ENCODE peak calls at places on chromosomes 7 and 10, in seven cellular contexts. One of them, this sample, is unnamed.

GRCh38 chr7:134669845-134670373 is 23.3 kb downstream of the BPGM start:
- DNase-seq in GM23248: peak
- DNase-seq in amniotic stem cell: peak
- DNase-seq in activated CD4-positive, alpha-beta T cell treated with anti-CD3 and anti-CD28 coated beads, Interleukin-2, amount 50 U/mL, for 24 hours: peak
- DNase-seq in brain microvascular endothelial cell: peak
- DNase-seq in hippocampal formation: no peak
- DNase-seq in lower leg skin: no peak
- DNase-seq in this sample: no peak

GRCh38 chr10:124928084-124928483 is 13.8 kb upstream of the ZRANB1 start:
- DNase-seq in activated CD4-positive, alpha-beta T cell treated with anti-CD3 and anti-CD28 coated beads, Interleukin-2, amount 50 U/mL, for 24 hours: no peak
- DNase-seq in amniotic stem cell: no peak
- DNase-seq in GM23248: no peak
- DNase-seq in lower leg skin: no peak
- DNase-seq in brain microvascular endothelial cell: no peak
- DNase-seq in hippocampal formation: no peak
- DNase-seq in this sample: no peak

GRCh38 chr7:4667776-4668509 is 14.2 kb upstream of the FOXK1 start:
- DNase-seq in brain microvascular endothelial cell: peak
- DNase-seq in lower leg skin: no peak
- DNase-seq in activated CD4-positive, alpha-beta T cell treated with anti-CD3 and anti-CD28 coated beads, Interleukin-2, amount 50 U/mL, for 24 hours: no peak
- DNase-seq in hippocampal formation: no peak
- DNase-seq in GM23248: peak
- DNase-seq in amniotic stem cell: peak
- DNase-seq in this sample: no peak

GRCh38 chr10:59003203-59003602 is 173.2 kb upstream of the PHYHIPL start:
- DNase-seq in brain microvascular endothelial cell: no peak
- DNase-seq in GM23248: no peak
- DNase-seq in lower leg skin: no peak
- DNase-seq in hippocampal formation: no peak
- DNase-seq in activated CD4-positive, alpha-beta T cell treated with anti-CD3 and anti-CD28 coated beads, Interleukin-2, amount 50 U/mL, for 24 hours: no peak
- DNase-seq in amniotic stem cell: no peak
- DNase-seq in this sample: no peak

GRCh38 chr10:31520982-31521381 is 202.0 kb downstream of the ZEB1 start:
- DNase-seq in brain microvascular endothelial cell: no peak
- DNase-seq in hippocampal formation: no peak
- DNase-seq in GM23248: no peak
- DNase-seq in amniotic stem cell: no peak
- DNase-seq in lower leg skin: no peak
- DNase-seq in activated CD4-positive, alpha-beta T cell treated with anti-CD3 and anti-CD28 coated beads, Interleukin-2, amount 50 U/mL, for 24 hours: no peak
- DNase-seq in this sample: no peak

GRCh38 chr7:102146989-102147388 is 139.7 kb upstream of the SH2B2 start:
- DNase-seq in brain microvascular endothelial cell: no peak
- DNase-seq in lower leg skin: no peak
- DNase-seq in hippocampal formation: no peak
- DNase-seq in amniotic stem cell: no peak
- DNase-seq in GM23248: no peak
- DNase-seq in activated CD4-positive, alpha-beta T cell treated with anti-CD3 and anti-CD28 coated beads, Interleukin-2, amount 50 U/mL, for 24 hours: no peak
- DNase-seq in this sample: no peak

GRCh38 chr7:103870664-103871063 is 118.8 kb downstream of the RELN start:
- DNase-seq in amniotic stem cell: no peak
- DNase-seq in brain microvascular endothelial cell: no peak
- DNase-seq in lower leg skin: no peak
- DNase-seq in GM23248: no peak
- DNase-seq in activated CD4-positive, alpha-beta T cell treated with anti-CD3 and anti-CD28 coated beads, Interleukin-2, amount 50 U/mL, for 24 hours: no peak
- DNase-seq in hippocampal formation: no peak
- DNase-seq in this sample: no peak

GRCh38 chr7:98868450-98868849 is 1.4 kb downstream of the TMEM130 start:
- DNase-seq in amniotic stem cell: no peak
- DNase-seq in hippocampal formation: no peak
- DNase-seq in activated CD4-positive, alpha-beta T cell treated with anti-CD3 and anti-CD28 coated beads, Interleukin-2, amount 50 U/mL, for 24 hours: no peak
- DNase-seq in brain microvascular endothelial cell: no peak
- DNase-seq in lower leg skin: no peak
- DNase-seq in GM23248: no peak
- DNase-seq in this sample: no peak

GRCh38 chr7:28013019-28013418 is 167.6 kb downstream of the JAZF1 start:
- DNase-seq in activated CD4-positive, alpha-beta T cell treated with anti-CD3 and anti-CD28 coated beads, Interleukin-2, amount 50 U/mL, for 24 hours: no peak
- DNase-seq in GM23248: no peak
- DNase-seq in lower leg skin: no peak
- DNase-seq in amniotic stem cell: no peak
- DNase-seq in brain microvascular endothelial cell: no peak
- DNase-seq in hippocampal formation: no peak
- DNase-seq in this sample: no peak

GRCh38 chr10:61642073-61642637 is 20.6 kb upstream of the CABCOCO1 start:
- DNase-seq in amniotic stem cell: no peak
- DNase-seq in hippocampal formation: no peak
- DNase-seq in brain microvascular endothelial cell: no peak
- DNase-seq in lower leg skin: no peak
- DNase-seq in activated CD4-positive, alpha-beta T cell treated with anti-CD3 and anti-CD28 coated beads, Interleukin-2, amount 50 U/mL, for 24 hours: no peak
- DNase-seq in GM23248: peak
- DNase-seq in this sample: no peak

GRCh38 chr10:44780461-44780860 is 130.7 kb upstream of the TMEM72 start:
- DNase-seq in brain microvascular endothelial cell: no peak
- DNase-seq in amniotic stem cell: no peak
- DNase-seq in activated CD4-positive, alpha-beta T cell treated with anti-CD3 and anti-CD28 coated beads, Interleukin-2, amount 50 U/mL, for 24 hours: no peak
- DNase-seq in hippocampal formation: peak
- DNase-seq in GM23248: no peak
- DNase-seq in lower leg skin: no peak
- DNase-seq in this sample: no peak

GRCh38 chr7:112898432-112899290 is 108.5 kb upstream of the TMEM168 start:
- DNase-seq in amniotic stem cell: peak
- DNase-seq in lower leg skin: peak
- DNase-seq in GM23248: peak
- DNase-seq in hippocampal formation: no peak
- DNase-seq in activated CD4-positive, alpha-beta T cell treated with anti-CD3 and anti-CD28 coated beads, Interleukin-2, amount 50 U/mL, for 24 hours: peak
- DNase-seq in brain microvascular endothelial cell: peak
- DNase-seq in this sample: peak

GRCh38 chr10:25615926-25616325 is 318.1 kb upstream of the MYO3A start:
- DNase-seq in amniotic stem cell: no peak
- DNase-seq in activated CD4-positive, alpha-beta T cell treated with anti-CD3 and anti-CD28 coated beads, Interleukin-2, amount 50 U/mL, for 24 hours: no peak
- DNase-seq in hippocampal formation: no peak
- DNase-seq in lower leg skin: no peak
- DNase-seq in GM23248: no peak
- DNase-seq in brain microvascular endothelial cell: no peak
- DNase-seq in this sample: no peak

GRCh38 chr7:468141-468540 is 51.5 kb downstream of the PDGFA start:
- DNase-seq in GM23248: no peak
- DNase-seq in lower leg skin: no peak
- DNase-seq in hippocampal formation: no peak
- DNase-seq in amniotic stem cell: no peak
- DNase-seq in activated CD4-positive, alpha-beta T cell treated with anti-CD3 and anti-CD28 coated beads, Interleukin-2, amount 50 U/mL, for 24 hours: no peak
- DNase-seq in brain microvascular endothelial cell: no peak
- DNase-seq in this sample: no peak

GRCh38 chr10:124717911-124718734 is 26.1 kb downstream of the FAM53B start:
- DNase-seq in lower leg skin: no peak
- DNase-seq in hippocampal formation: peak
- DNase-seq in GM23248: no peak
- DNase-seq in amniotic stem cell: no peak
- DNase-seq in activated CD4-positive, alpha-beta T cell treated with anti-CD3 and anti-CD28 coated beads, Interleukin-2, amount 50 U/mL, for 24 hours: peak
- DNase-seq in brain microvascular endothelial cell: no peak
- DNase-seq in this sample: no peak

GRCh38 chr7:29818308-29818707 is 12.0 kb downstream of the WIPF3 start:
- DNase-seq in hippocampal formation: no peak
- DNase-seq in amniotic stem cell: no peak
- DNase-seq in activated CD4-positive, alpha-beta T cell treated with anti-CD3 and anti-CD28 coated beads, Interleukin-2, amount 50 U/mL, for 24 hours: no peak
- DNase-seq in GM23248: no peak
- DNase-seq in brain microvascular endothelial cell: no peak
- DNase-seq in lower leg skin: no peak
- DNase-seq in this sample: no peak

GRCh38 chr10:48253970-48254657 is 20.4 kb downstream of the FRMPD2 start:
- DNase-seq in hippocampal formation: no peak
- DNase-seq in lower leg skin: no peak
- DNase-seq in brain microvascular endothelial cell: peak
- DNase-seq in GM23248: peak
- DNase-seq in activated CD4-positive, alpha-beta T cell treated with anti-CD3 and anti-CD28 coated beads, Interleukin-2, amount 50 U/mL, for 24 hours: no peak
- DNase-seq in amniotic stem cell: no peak
- DNase-seq in this sample: no peak

GRCh38 chr10:73837072-73837471 is 25.7 kb upstream of the NDST2 start:
- DNase-seq in amniotic stem cell: peak
- DNase-seq in brain microvascular endothelial cell: peak
- DNase-seq in GM23248: peak
- DNase-seq in lower leg skin: no peak
- DNase-seq in activated CD4-positive, alpha-beta T cell treated with anti-CD3 and anti-CD28 coated beads, Interleukin-2, amount 50 U/mL, for 24 hours: no peak
- DNase-seq in hippocampal formation: no peak
- DNase-seq in this sample: no peak

GRCh38 chr7:132464740-132465139 is 111.5 kb downstream of the PLXNA4 start:
- DNase-seq in amniotic stem cell: no peak
- DNase-seq in brain microvascular endothelial cell: no peak
- DNase-seq in GM23248: peak
- DNase-seq in hippocampal formation: no peak
- DNase-seq in activated CD4-positive, alpha-beta T cell treated with anti-CD3 and anti-CD28 coated beads, Interleukin-2, amount 50 U/mL, for 24 hours: no peak
- DNase-seq in lower leg skin: no peak
- DNase-seq in this sample: no peak

This sample was measured in H1.